ENCODE peak calls at places on chromosomes 16 and 17, in five cellular contexts. One of them, this sample, is unnamed.

GRCh38 chr16:22813223-22813945 is 578 bp upstream of the HS3ST2 start:
- DNase-seq in PC-3: peak; percentile 6
- DNase-seq in GM06990: peak; percentile 17
- DNase-seq in CD4-positive, alpha-beta T cell: no peak
- DNase-seq in GM13977: peak; percentile 54
- DNase-seq in this sample: no peak

GRCh38 chr17:73706858-73707257 is 62.6 kb upstream of the SDK2 start:
- DNase-seq in PC-3: peak; percentile 24
- DNase-seq in GM13977: no peak
- DNase-seq in CD4-positive, alpha-beta T cell: no peak
- DNase-seq in GM06990: no peak
- DNase-seq in this sample: no peak

GRCh38 chr17:1143573-1143972 is 36.2 kb downstream of the ABR start:
- DNase-seq in CD4-positive, alpha-beta T cell: no peak
- DNase-seq in PC-3: no peak
- DNase-seq in GM13977: no peak
- DNase-seq in GM06990: no peak
- DNase-seq in this sample: no peak

GRCh38 chr17:77881545-77881944 is 77.0 kb upstream of the TNRC6C start:
- DNase-seq in GM13977: peak; percentile 94
- DNase-seq in CD4-positive, alpha-beta T cell: peak; percentile 66
- DNase-seq in PC-3: no peak
- DNase-seq in GM06990: peak; percentile 87
- DNase-seq in this sample: peak; percentile 73

GRCh38 chr16:66272461-66272860 is 94.0 kb upstream of the CDH5 start:
- DNase-seq in GM06990: no peak
- DNase-seq in GM13977: no peak
- DNase-seq in CD4-positive, alpha-beta T cell: no peak
- DNase-seq in PC-3: no peak
- DNase-seq in this sample: no peak

GRCh38 chr16:67016143-67016542 is 12.8 kb upstream of the CBFB start:
- DNase-seq in PC-3: no peak
- DNase-seq in CD4-positive, alpha-beta T cell: no peak
- DNase-seq in GM06990: no peak
- DNase-seq in GM13977: no peak
- DNase-seq in this sample: no peak

GRCh38 chr16:80466024-80466986 is 74.5 kb upstream of the DYNLRB2 start:
- DNase-seq in GM13977: peak; percentile 58
- DNase-seq in PC-3: peak; percentile 57
- DNase-seq in CD4-positive, alpha-beta T cell: peak; percentile 49
- DNase-seq in GM06990: peak; percentile 59
- DNase-seq in this sample: peak; percentile 15

GRCh38 chr16:13866073-13866472 is 53.9 kb upstream of the ERCC4 start:
- DNase-seq in GM13977: peak; percentile 48
- DNase-seq in PC-3: peak; percentile 76
- DNase-seq in GM06990: peak; percentile 9
- DNase-seq in CD4-positive, alpha-beta T cell: peak; percentile 35
- DNase-seq in this sample: peak; percentile 7

GRCh38 chr17:33494156-33494555 is 201.1 kb upstream of the ASIC2 start:
- DNase-seq in PC-3: no peak
- DNase-seq in GM13977: no peak
- DNase-seq in CD4-positive, alpha-beta T cell: no peak
- DNase-seq in GM06990: no peak
- DNase-seq in this sample: no peak

GRCh38 chr17:4594406-4595349 is 10.3 kb downstream of the SMTNL2 start:
- DNase-seq in GM06990: peak; percentile 38
- DNase-seq in PC-3: no peak
- DNase-seq in CD4-positive, alpha-beta T cell: peak; percentile 45
- DNase-seq in GM13977: peak; percentile 66
- DNase-seq in this sample: no peak

DNA sequence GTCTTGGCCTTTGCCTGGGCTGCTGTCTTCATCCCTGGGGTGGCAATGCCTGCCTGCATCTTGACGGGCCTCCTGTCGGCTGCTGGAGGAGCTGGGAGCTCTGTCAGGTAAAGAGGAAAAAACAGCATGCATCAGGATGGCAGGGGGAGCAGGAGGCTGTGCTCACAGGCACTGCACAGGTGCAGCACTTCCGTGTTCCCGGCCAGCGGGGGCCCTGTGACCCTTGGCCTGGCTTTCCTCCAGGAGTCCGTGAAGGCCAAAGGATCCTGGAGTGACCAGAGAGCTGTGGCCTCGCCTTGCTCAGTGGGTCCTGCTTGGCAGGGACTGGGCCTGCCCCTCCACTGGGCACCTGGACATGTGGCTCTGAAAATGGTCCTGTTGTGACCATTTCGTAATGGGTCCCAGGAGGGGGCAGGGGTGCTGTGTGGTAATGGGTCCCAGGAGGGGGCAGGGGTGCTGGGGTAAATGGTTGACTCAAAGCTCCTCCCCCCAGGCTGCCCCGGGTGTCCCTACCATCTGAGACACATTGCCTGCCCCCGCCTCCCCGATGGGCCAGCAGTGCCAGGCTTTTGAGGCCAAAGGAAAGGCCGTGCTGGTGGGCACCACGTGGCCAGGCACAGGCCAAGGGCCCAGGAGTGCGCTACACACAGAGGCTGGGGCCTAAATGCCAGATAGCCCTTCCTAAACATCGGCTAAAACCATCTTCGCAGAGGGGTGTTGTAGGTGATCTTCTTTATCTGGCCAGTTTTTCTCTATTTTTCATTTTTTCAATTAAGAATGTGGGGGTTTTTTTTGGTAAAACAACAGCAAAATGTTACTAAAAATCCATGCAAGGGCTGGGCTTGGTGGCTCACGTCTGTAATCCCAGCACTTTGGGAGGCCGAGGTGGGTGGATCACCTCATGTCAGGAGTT is 4.0 kb upstream of the FASN start:
- DNase-seq in GM06990: no peak
- DNase-seq in CD4-positive, alpha-beta T cell: no peak
- DNase-seq in PC-3: no peak
- DNase-seq in GM13977: no peak
- DNase-seq in this sample: no peak
- TF ChIP-seq CTCF in GM06990: no peak
- TF ChIP-seq CTCF in CD4-positive, alpha-beta T cell: no peak
- TF ChIP-seq CTCF in PC-3: no peak
- TF ChIP-seq CTCF in GM13977: no peak
- TF ChIP-seq CTCF in this sample: no peak

GRCh38 chr17:44779211-44780025 is 20.6 kb downstream of the ADAM11 start:
- DNase-seq in PC-3: peak; percentile 87
- DNase-seq in GM13977: peak; percentile 87
- DNase-seq in CD4-positive, alpha-beta T cell: peak; percentile 84
- DNase-seq in GM06990: peak; percentile 79
- DNase-seq in this sample: no peak
- TF ChIP-seq CTCF in PC-3: peak; percentile 99
- TF ChIP-seq CTCF in GM13977: peak; percentile 86
- TF ChIP-seq CTCF in CD4-positive, alpha-beta T cell: peak; percentile 82
- TF ChIP-seq CTCF in GM06990: peak; percentile 83
- TF ChIP-seq CTCF in this sample: peak; percentile 92

GRCh38 chr17:17385502-17385901 is 82.3 kb downstream of the NT5M start:
- DNase-seq in GM13977: no peak
- DNase-seq in CD4-positive, alpha-beta T cell: no peak
- DNase-seq in PC-3: no peak
- DNase-seq in GM06990: no peak
- DNase-seq in this sample: no peak

GRCh38 chr17:17386143-17386800 is 83.1 kb downstream of the NT5M start:
- DNase-seq in GM13977: no peak
- DNase-seq in GM06990: no peak
- DNase-seq in CD4-positive, alpha-beta T cell: no peak
- DNase-seq in PC-3: no peak
- DNase-seq in this sample: no peak

GRCh38 chr17:17387017-17387416 is 83.8 kb downstream of the NT5M start:
- DNase-seq in PC-3: peak; percentile 91
- DNase-seq in GM13977: no peak
- DNase-seq in CD4-positive, alpha-beta T cell: no peak
- DNase-seq in GM06990: no peak
- DNase-seq in this sample: no peak

GRCh38 chr17:17388657-17389496 is 85.7 kb downstream of the NT5M start:
- DNase-seq in PC-3: no peak
- DNase-seq in CD4-positive, alpha-beta T cell: no peak
- DNase-seq in GM06990: no peak
- DNase-seq in GM13977: no peak
- DNase-seq in this sample: no peak

DNA sequence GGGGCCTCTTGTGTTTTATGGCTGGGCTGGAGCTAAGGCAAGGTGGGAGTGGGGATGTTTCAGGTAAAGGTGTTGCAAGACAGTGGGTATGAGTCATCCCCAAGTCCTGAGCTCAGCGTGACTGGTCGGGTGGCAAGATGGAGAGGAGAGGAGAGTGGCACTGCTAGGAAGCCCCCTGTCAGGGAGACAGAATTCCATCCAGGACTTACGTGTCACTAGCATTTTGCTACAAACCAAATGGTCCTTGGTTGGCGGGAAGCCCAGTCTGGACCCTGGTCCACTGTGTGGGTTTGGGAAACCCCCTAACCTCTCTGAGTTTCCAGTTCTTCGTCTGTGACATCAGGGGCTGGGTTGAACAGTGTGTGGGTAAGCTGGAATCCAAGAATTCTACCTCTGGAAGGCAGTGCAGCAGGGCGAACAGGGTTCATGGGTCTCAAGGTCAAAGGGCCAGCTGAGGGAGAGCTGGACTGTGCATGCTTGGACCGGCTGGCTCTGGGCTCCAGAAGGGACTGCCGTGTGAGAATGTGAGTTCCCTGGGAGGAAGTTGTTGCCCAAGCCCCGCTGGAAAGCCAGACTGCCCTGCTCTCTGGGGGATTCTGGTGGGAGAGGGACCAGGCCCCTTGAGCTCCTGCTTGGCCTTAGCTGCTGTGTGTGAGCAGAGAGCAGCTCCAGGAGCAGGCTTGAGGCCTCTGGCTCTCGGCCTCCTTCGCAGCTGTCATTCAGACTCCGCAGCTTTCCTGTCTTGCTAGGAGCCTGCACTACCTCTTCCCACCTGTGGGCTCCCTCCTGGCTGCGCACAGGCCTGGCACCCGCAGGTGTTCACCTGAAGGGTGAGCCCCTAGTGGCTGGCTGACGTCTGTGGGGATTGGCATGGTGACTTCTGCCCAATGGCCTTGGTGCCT is 84.5 kb downstream of the NT5M start:
- DNase-seq in GM13977: no peak
- DNase-seq in PC-3: peak; percentile 74
- DNase-seq in CD4-positive, alpha-beta T cell: no peak
- DNase-seq in GM06990: no peak
- DNase-seq in this sample: no peak
- TF ChIP-seq CTCF in GM13977: peak; percentile 9
- TF ChIP-seq CTCF in PC-3: peak; percentile 83
- TF ChIP-seq CTCF in CD4-positive, alpha-beta T cell: no peak
- TF ChIP-seq CTCF in GM06990: peak; percentile 33
- TF ChIP-seq CTCF in this sample: peak; percentile 71

GRCh38 chr17:54451051-54451450 is 449.6 kb upstream of the TOM1L1 start:
- DNase-seq in GM06990: no peak
- DNase-seq in CD4-positive, alpha-beta T cell: no peak
- DNase-seq in PC-3: no peak
- DNase-seq in GM13977: no peak
- DNase-seq in this sample: no peak

GRCh38 chr17:54452666-54453348 is 447.8 kb upstream of the TOM1L1 start:
- DNase-seq in GM06990: no peak
- DNase-seq in PC-3: no peak
- DNase-seq in GM13977: no peak
- DNase-seq in CD4-positive, alpha-beta T cell: no peak
- DNase-seq in this sample: no peak

GRCh38 chr17:54455251-54455868 is 445.3 kb upstream of the TOM1L1 start:
- DNase-seq in GM13977: no peak
- DNase-seq in PC-3: peak; percentile 7
- DNase-seq in GM06990: no peak
- DNase-seq in CD4-positive, alpha-beta T cell: no peak
- DNase-seq in this sample: no peak
- TF ChIP-seq CTCF in GM13977: no peak
- TF ChIP-seq CTCF in PC-3: no peak
- TF ChIP-seq CTCF in GM06990: no peak
- TF ChIP-seq CTCF in CD4-positive, alpha-beta T cell: no peak
- TF ChIP-seq CTCF in this sample: no peak